ENCODE peak calls at places on chromosome 7, in four cellular contexts. One of them, this sample, is unnamed.

GRCh38 chr7:118755067-118755625 is 530.6 kb downstream of the ANKRD7 start:
- DNase-seq in GF-D8: no peak
- DNase-seq in effector CD8-positive, alpha-beta T cell: no peak
- DNase-seq in CD8-positive, alpha-beta T cell: no peak
- DNase-seq in this sample: no peak

GRCh38 chr7:25951414-25952276 is 200.4 kb upstream of the NFE2L3 start:
- DNase-seq in GF-D8: no peak
- DNase-seq in effector CD8-positive, alpha-beta T cell: no peak
- DNase-seq in CD8-positive, alpha-beta T cell: no peak
- DNase-seq in this sample: no peak

GRCh38 chr7:107993879-107994278 is 9.1 kb downstream of the LAMB1 start:
- DNase-seq in GF-D8: no peak
- DNase-seq in effector CD8-positive, alpha-beta T cell: no peak
- DNase-seq in CD8-positive, alpha-beta T cell: no peak
- DNase-seq in this sample: no peak

GRCh38 chr7:44767912-44768662 is 19.4 kb downstream of the ZMIZ2 start:
- DNase-seq in GF-D8: no peak
- DNase-seq in effector CD8-positive, alpha-beta T cell: no peak
- DNase-seq in CD8-positive, alpha-beta T cell: no peak
- DNase-seq in this sample: no peak

GRCh38 chr7:157854066-157854891 is 517.5 kb downstream of the DNAJB6 start:
- DNase-seq in GF-D8: peak; percentile 98
- DNase-seq in effector CD8-positive, alpha-beta T cell: no peak
- DNase-seq in CD8-positive, alpha-beta T cell: no peak
- DNase-seq in this sample: no peak

GRCh38 chr7:38448076-38448475 is 174.6 kb upstream of the TARP start:
- DNase-seq in GF-D8: no peak
- DNase-seq in effector CD8-positive, alpha-beta T cell: no peak
- DNase-seq in CD8-positive, alpha-beta T cell: no peak
- DNase-seq in this sample: no peak

GRCh38 chr7:326273-326672 is 36.3 kb downstream of the FOXL3 start:
- DNase-seq in GF-D8: no peak
- DNase-seq in effector CD8-positive, alpha-beta T cell: no peak
- DNase-seq in CD8-positive, alpha-beta T cell: no peak
- DNase-seq in this sample: no peak

GRCh38 chr7:127525866-127526456 is 59.4 kb downstream of the GCC1 start:
- DNase-seq in GF-D8: no peak
- DNase-seq in effector CD8-positive, alpha-beta T cell: no peak
- DNase-seq in CD8-positive, alpha-beta T cell: no peak
- DNase-seq in this sample: no peak

GRCh38 chr7:13279854-13280435 is 592.5 kb downstream of the ARL4A start:
- DNase-seq in GF-D8: no peak
- DNase-seq in effector CD8-positive, alpha-beta T cell: no peak
- DNase-seq in CD8-positive, alpha-beta T cell: no peak
- DNase-seq in this sample: no peak

GRCh38 chr7:80827238-80827633 is 91.6 kb downstream of the SEMA3C start:
- DNase-seq in GF-D8: no peak
- DNase-seq in effector CD8-positive, alpha-beta T cell: no peak
- DNase-seq in CD8-positive, alpha-beta T cell: no peak
- DNase-seq in this sample: no peak

GRCh38 chr7:7707756-7708310 is 10.6 kb downstream of the RPA3 start:
- DNase-seq in GF-D8: no peak
- DNase-seq in effector CD8-positive, alpha-beta T cell: no peak
- DNase-seq in CD8-positive, alpha-beta T cell: no peak
- DNase-seq in this sample: no peak

GRCh38 chr7:42091461-42092229 is 145.4 kb downstream of the GLI3 start:
- DNase-seq in GF-D8: no peak
- DNase-seq in effector CD8-positive, alpha-beta T cell: no peak
- DNase-seq in CD8-positive, alpha-beta T cell: no peak
- DNase-seq in this sample: no peak

GRCh38 chr7:55271069-55271468 is 94.1 kb upstream of the LANCL2 start:
- DNase-seq in GF-D8: no peak
- DNase-seq in effector CD8-positive, alpha-beta T cell: no peak
- DNase-seq in CD8-positive, alpha-beta T cell: no peak
- DNase-seq in this sample: no peak

GRCh38 chr7:17682586-17682985 is 257.7 kb downstream of the SNX13 start:
- DNase-seq in GF-D8: no peak
- DNase-seq in effector CD8-positive, alpha-beta T cell: no peak
- DNase-seq in CD8-positive, alpha-beta T cell: no peak
- DNase-seq in this sample: no peak

GRCh38 chr7:68176974-68177373 is 1180.3 kb downstream of the TYW1 start:
- DNase-seq in GF-D8: no peak
- DNase-seq in effector CD8-positive, alpha-beta T cell: no peak
- DNase-seq in CD8-positive, alpha-beta T cell: no peak
- DNase-seq in this sample: no peak

GRCh38 chr7:84924341-84924740 is 262.5 kb downstream of the SEMA3D start:
- DNase-seq in GF-D8: no peak
- DNase-seq in effector CD8-positive, alpha-beta T cell: no peak
- DNase-seq in CD8-positive, alpha-beta T cell: no peak
- DNase-seq in this sample: no peak

GRCh38 chr7:136878878-136879277 is 10.4 kb downstream of the CHRM2 start:
- DNase-seq in GF-D8: no peak
- DNase-seq in effector CD8-positive, alpha-beta T cell: no peak
- DNase-seq in CD8-positive, alpha-beta T cell: no peak
- DNase-seq in this sample: no peak

GRCh38 chr7:135260930-135261721 is 27.5 kb downstream of the STRA8 start:
- DNase-seq in GF-D8: no peak
- DNase-seq in effector CD8-positive, alpha-beta T cell: no peak
- DNase-seq in CD8-positive, alpha-beta T cell: no peak
- DNase-seq in this sample: no peak